ENCODE peak calls at places on chromosomes 7 and 10, in nine cellular contexts. J, Q, W, G, H, R, C, S and N are unnamed samples.

GRCh38 chr7:94289071-94289470 is 105.6 kb upstream of the COL1A2 start:
- DNase-seq in J (peak), Q (peak), W (peak), G (no peak), H (peak), R (peak), C (peak), S (peak), N (no peak)

GRCh38 chr7:13077466-13077865 is 390.0 kb downstream of the ARL4A start:
- DNase-seq in J (no peak), Q (no peak), W (no peak), G (no peak), H (no peak), R (no peak), C (peak), S (no peak), N (no peak)

GRCh38 chr10:121930729-121931085 is 2.9 kb upstream of the ATE1 start:
- DNase-seq in J (no peak), Q (no peak), W (no peak), G (no peak), H (no peak), R (no peak), C (no peak), S (no peak), N (no peak)

GRCh38 chr10:23106508-23106907 is 11.1 kb downstream of the MSRB2 start:
- DNase-seq in J (peak), Q (no peak), W (no peak), G (no peak), H (no peak), R (no peak), C (no peak), S (no peak), N (no peak)

GRCh38 chr10:60835005-60835404 is 56.7 kb downstream of the CDK1 start:
- DNase-seq in J (no peak), Q (no peak), W (no peak), G (no peak), H (no peak), R (no peak), C (no peak), S (no peak), N (no peak)

GRCh38 chr10:17428616-17429097 is 25.7 kb downstream of the ST8SIA6 start:
- DNase-seq in J (peak), Q (no peak), W (no peak), G (no peak), H (no peak), R (no peak), C (no peak), S (no peak), N (no peak)

GRCh38 chr10:121085386-121085785 is 234.2 kb downstream of the WDR11 start:
- DNase-seq in J (no peak), Q (no peak), W (no peak), G (no peak), H (no peak), R (no peak), C (no peak), S (no peak), N (no peak)

GRCh38 chr7:141073641-141074161 is at the start of gene TMEM178B:
- DNase-seq in J (peak), Q (no peak), W (no peak), G (peak), H (no peak), R (no peak), C (no peak), S (peak), N (no peak)

GRCh38 chr7:87218941-87219544 is 489 bp downstream of the TMEM243 start:
- DNase-seq in J (peak), Q (peak), W (peak), G (peak), H (no peak), R (no peak), C (peak), S (peak), N (no peak)
- TF ChIP-seq CTCF in J (no peak), Q (no peak), W (no peak), G (no peak), H (no peak), R (no peak), C (peak), S (no peak), N (peak)

DNA sequence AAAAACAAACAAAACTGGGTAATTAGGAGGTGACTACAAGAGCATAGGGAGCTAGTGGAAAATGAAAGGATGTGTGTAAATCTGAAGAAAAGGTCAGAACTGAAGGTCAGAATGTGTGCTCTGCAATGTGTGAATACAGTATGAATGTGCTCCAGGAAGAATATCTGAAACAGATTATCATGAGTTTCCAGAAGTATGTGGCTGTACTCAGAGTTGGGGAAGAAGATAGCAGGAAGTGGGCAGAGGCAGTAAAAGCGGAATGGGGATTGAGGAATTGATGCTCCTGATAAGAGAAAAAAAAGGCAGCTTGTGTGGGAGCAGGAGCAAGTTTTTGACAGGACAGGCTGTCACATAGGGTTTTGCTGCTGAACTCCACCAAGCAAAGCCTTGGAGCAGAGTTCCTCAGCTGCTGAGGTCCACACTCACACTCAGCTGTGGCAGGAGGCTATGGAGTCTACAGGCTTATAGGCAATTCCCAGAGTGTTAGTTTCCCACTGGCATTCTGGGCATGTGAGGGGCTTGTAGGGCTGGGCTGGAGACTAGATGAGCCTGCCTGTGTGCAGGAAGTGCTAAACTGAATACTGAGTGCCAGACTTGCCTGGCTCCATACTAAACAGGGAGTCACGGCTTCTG is 22.9 kb downstream of the H2AZ2 start:
- DNase-seq in J (no peak), Q (no peak), W (no peak), G (no peak), H (no peak), R (no peak), C (no peak), S (no peak), N (peak)
- H3K4me3 ChIP-seq in J (no peak), Q (no peak), W (no peak), G (no peak), H (no peak), R (no peak), C (no peak), S (no peak), N (no peak)

DNA sequence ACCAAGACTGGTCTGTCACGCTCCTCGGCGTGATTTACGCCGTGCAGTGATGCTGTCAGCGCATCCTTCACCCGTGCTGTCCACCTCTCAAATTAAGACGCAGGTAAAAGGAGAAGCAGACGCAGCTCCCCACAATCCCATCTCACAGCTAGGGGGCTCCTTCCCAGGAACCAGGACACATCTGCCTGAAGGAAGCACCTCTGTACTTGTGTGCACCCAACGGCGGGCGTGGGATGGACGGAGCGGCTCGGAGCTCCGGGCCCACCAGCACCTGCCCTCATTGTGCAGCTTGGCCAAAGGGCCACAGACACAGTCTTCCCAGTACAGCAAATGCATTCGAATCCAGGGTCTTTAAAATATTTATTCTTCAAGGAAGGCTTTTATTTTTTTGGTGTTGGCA is 55.3 kb downstream of the STK32C start:
- DNase-seq in J (peak), Q (no peak), W (peak), G (no peak), H (no peak), R (no peak), C (no peak), S (no peak), N (no peak)
- TF ChIP-seq CTCF in J (peak), Q (no peak), W (no peak), G (no peak), H (no peak), R (no peak), C (no peak), S (no peak), N (peak)

GRCh38 chr7:112006071-112006470 is 200.1 kb downstream of the DOCK4 start:
- DNase-seq in J (no peak), Q (no peak), W (no peak), G (no peak), H (no peak), R (no peak), C (peak), S (no peak), N (no peak)

GRCh38 chr7:112007185-112007584 is 199.0 kb downstream of the DOCK4 start:
- DNase-seq in J (no peak), Q (no peak), W (no peak), G (no peak), H (no peak), R (no peak), C (no peak), S (no peak), N (no peak)

GRCh38 chr7:112010994-112011393 is 195.2 kb downstream of the DOCK4 start:
- DNase-seq in J (no peak), Q (peak), W (no peak), G (no peak), H (no peak), R (no peak), C (peak), S (no peak), N (no peak)

GRCh38 chr7:112012266-112012665 is 193.9 kb downstream of the DOCK4 start:
- DNase-seq in J (no peak), Q (no peak), W (no peak), G (no peak), H (no peak), R (no peak), C (no peak), S (no peak), N (no peak)

GRCh38 chr7:112009081-112009480 is 197.1 kb downstream of the DOCK4 start:
- DNase-seq in J (no peak), Q (no peak), W (peak), G (no peak), H (no peak), R (no peak), C (peak), S (no peak), N (no peak)
- H3K4me3 ChIP-seq in J (no peak), Q (no peak), W (no peak), G (no peak), H (no peak), R (no peak), C (no peak), S (no peak), N (no peak)